ENCODE peak calls at places on chromosomes 4 and X, in nine cellular contexts. Y, M, E, N, V, A, U, X and D are unnamed samples.

GRCh38 chrX:68835468-68835867 is 6.6 kb downstream of the EFNB1 start:
- DNase-seq in N (no peak), Y (no peak), X (no peak), U (no peak), V (no peak), A (no peak), M (no peak), E (no peak), D (no peak)

GRCh38 chr4:150593996-150594395 is 12.0 kb downstream of the MAB21L2 start:
- DNase-seq in V (no peak), U (no peak), N (no peak), X (peak; percentile 36), M (no peak), Y (no peak), E (no peak), A (no peak), D (no peak)

GRCh38 chr4:165343353-165344191 is 16.1 kb downstream of the MSMO1 start:
- DNase-seq in V (no peak), A (peak; percentile 9), Y (no peak), X (no peak), U (no peak), M (peak; percentile 44), N (no peak), E (no peak), D (no peak)

GRCh38 chr4:140851804-140852203 is 95.6 kb upstream of the TBC1D9 start:
- DNase-seq in N (no peak), X (no peak), E (no peak), A (no peak), U (no peak), M (no peak), V (no peak), Y (no peak), D (no peak)

GRCh38 chrX:130280901-130281300 is 12.2 kb upstream of the ZNF280C start:
- DNase-seq in Y (no peak), U (no peak), A (no peak), N (no peak), V (no peak), X (no peak), E (no peak), M (no peak), D (no peak)

GRCh38 chrX:136453771-136454170 is 34.0 kb upstream of the BRS3 start:
- DNase-seq in M (no peak), V (no peak), A (no peak), Y (no peak), N (no peak), U (no peak), E (no peak), X (no peak), D (no peak)

GRCh38 chr4:20456416-20456815 is 204.7 kb downstream of the SLIT2 start:
- DNase-seq in V (no peak), A (no peak), M (no peak), Y (no peak), X (peak; percentile 20), E (no peak), N (no peak), U (peak; percentile 36), D (no peak)

GRCh38 chr4:109199585-109199984 is 102.9 kb downstream of the COL25A1 start:
- DNase-seq in M (no peak), X (no peak), V (no peak), N (no peak), U (no peak), E (no peak), Y (no peak), A (no peak), D (no peak)

GRCh38 chr4:82865592-82865991 is 25.4 kb downstream of the SEC31A start:
- DNase-seq in V (peak; percentile 61), N (no peak), M (peak; percentile 46), Y (no peak), X (peak; percentile 95), U (peak; percentile 85), E (no peak), A (peak; percentile 46), D (peak; percentile 36)

GRCh38 chr4:1611501-1611870 is 72.6 kb downstream of the FAM53A start:
- DNase-seq in U (no peak), V (no peak), Y (no peak), X (no peak), N (no peak), M (no peak), A (no peak), E (no peak), D (no peak)

GRCh38 chrX:1493877-1494510 is 41.3 kb upstream of the ASMTL start:
- DNase-seq in N (no peak), X (no peak), Y (no peak), V (no peak), A (peak; percentile 27), E (no peak), M (peak; percentile 25), U (no peak), D (no peak)

GRCh38 chr4:73922766-73923630 is 53.8 kb downstream of the CXCL1 start:
- DNase-seq in Y (no peak), U (peak; percentile 31), A (peak; percentile 31), X (peak; percentile 59), E (no peak), M (no peak), N (no peak), V (no peak), D (no peak)

GRCh38 chr4:182179751-182180150 is 63.5 kb upstream of the TENM3 start:
- DNase-seq in A (no peak), V (no peak), U (no peak), M (no peak), N (no peak), Y (no peak), E (no peak), X (no peak), D (no peak)

GRCh38 chr4:151921811-151922210 is 161.0 kb upstream of the GATB start:
- DNase-seq in A (no peak), E (no peak), V (no peak), U (no peak), X (peak; percentile 46), M (no peak), N (peak; percentile 64), Y (no peak), D (no peak)

GRCh38 chr4:20180509-20180908 is 71.2 kb upstream of the SLIT2 start:
- DNase-seq in X (no peak), N (no peak), A (no peak), U (no peak), M (no peak), E (no peak), Y (no peak), V (no peak), D (no peak)